ENCODE peak calls at places on chromosome 11, in six cellular contexts. One of them, this sample, is unnamed.

GRCh38 chr11:66318576-66318970 is 1.7 kb upstream of the CD248 start:
- DNase-seq in astrocyte of the spinal cord: no peak
- DNase-seq in bronchial epithelial cell: no peak
- DNase-seq in Peyer's patch: no peak
- DNase-seq in breast epithelium: no peak
- DNase-seq in endodermal cell: no peak
- DNase-seq in this sample: no peak

GRCh38 chr11:134716582-134716981 is 304.5 kb upstream of the B3GAT1 start:
- DNase-seq in astrocyte of the spinal cord: no peak
- DNase-seq in bronchial epithelial cell: no peak
- DNase-seq in Peyer's patch: no peak
- DNase-seq in breast epithelium: no peak
- DNase-seq in endodermal cell: no peak
- DNase-seq in this sample: no peak

GRCh38 chr11:9672288-9672916 is 8.5 kb downstream of the SWAP70 start:
- DNase-seq in astrocyte of the spinal cord: no peak
- DNase-seq in bronchial epithelial cell: no peak
- DNase-seq in Peyer's patch: no peak
- DNase-seq in breast epithelium: no peak
- DNase-seq in endodermal cell: no peak
- DNase-seq in this sample: no peak

GRCh38 chr11:72436667-72437066 is 2.3 kb upstream of the CLPB start:
- DNase-seq in astrocyte of the spinal cord: no peak
- DNase-seq in bronchial epithelial cell: no peak
- DNase-seq in Peyer's patch: no peak
- DNase-seq in breast epithelium: no peak
- DNase-seq in endodermal cell: no peak
- DNase-seq in this sample: no peak

GRCh38 chr11:64406221-64406946 is 47.4 kb downstream of the RPS6KA4 start:
- DNase-seq in astrocyte of the spinal cord: no peak
- DNase-seq in bronchial epithelial cell: no peak
- DNase-seq in Peyer's patch: no peak
- DNase-seq in breast epithelium: no peak
- DNase-seq in endodermal cell: no peak
- DNase-seq in this sample: no peak

GRCh38 chr11:47183031-47183856 is 3.0 kb downstream of the PACSIN3 start:
- DNase-seq in astrocyte of the spinal cord: no peak
- DNase-seq in bronchial epithelial cell: no peak
- DNase-seq in Peyer's patch: no peak
- DNase-seq in breast epithelium: no peak
- DNase-seq in endodermal cell: no peak
- DNase-seq in this sample: no peak

GRCh38 chr11:108958446-108959123 is 293.7 kb downstream of the DDX10 start:
- DNase-seq in astrocyte of the spinal cord: peak; percentile 68
- DNase-seq in bronchial epithelial cell: peak; percentile 62
- DNase-seq in Peyer's patch: no peak
- DNase-seq in breast epithelium: no peak
- DNase-seq in endodermal cell: no peak
- DNase-seq in this sample: no peak

GRCh38 chr11:25484225-25484624 is 847.7 kb upstream of the ANO3 start:
- DNase-seq in astrocyte of the spinal cord: no peak
- DNase-seq in bronchial epithelial cell: no peak
- DNase-seq in Peyer's patch: no peak
- DNase-seq in breast epithelium: no peak
- DNase-seq in endodermal cell: no peak
- DNase-seq in this sample: no peak

GRCh38 chr11:124759268-124760204 is 2.6 kb downstream of the ESAM start:
- DNase-seq in astrocyte of the spinal cord: no peak
- DNase-seq in bronchial epithelial cell: no peak
- DNase-seq in Peyer's patch: no peak
- DNase-seq in breast epithelium: no peak
- DNase-seq in endodermal cell: peak; percentile 70
- DNase-seq in this sample: no peak

GRCh38 chr11:20360650-20361049 is 2.9 kb upstream of the HTATIP2 start:
- DNase-seq in astrocyte of the spinal cord: peak; percentile 56
- DNase-seq in bronchial epithelial cell: peak; percentile 30
- DNase-seq in Peyer's patch: peak; percentile 66
- DNase-seq in breast epithelium: no peak
- DNase-seq in endodermal cell: no peak
- DNase-seq in this sample: no peak

GRCh38 chr11:86500500-86501170 is 125.9 kb downstream of the CCDC81 start:
- DNase-seq in astrocyte of the spinal cord: no peak
- DNase-seq in bronchial epithelial cell: no peak
- DNase-seq in Peyer's patch: no peak
- DNase-seq in breast epithelium: no peak
- DNase-seq in endodermal cell: no peak
- DNase-seq in this sample: no peak

GRCh38 chr11:12556788-12557384 is 117.3 kb upstream of the TEAD1 start:
- DNase-seq in astrocyte of the spinal cord: peak; percentile 90
- DNase-seq in bronchial epithelial cell: peak; percentile 63
- DNase-seq in Peyer's patch: no peak
- DNase-seq in breast epithelium: peak; percentile 89
- DNase-seq in endodermal cell: peak; percentile 88
- DNase-seq in this sample: peak; percentile 88

GRCh38 chr11:12901874-12902481 is 107.1 kb upstream of the RASSF10 start:
- DNase-seq in astrocyte of the spinal cord: no peak
- DNase-seq in bronchial epithelial cell: no peak
- DNase-seq in Peyer's patch: no peak
- DNase-seq in breast epithelium: no peak
- DNase-seq in endodermal cell: no peak
- DNase-seq in this sample: no peak

GRCh38 chr11:32333335-32333991 is 101.9 kb downstream of the WT1 start:
- DNase-seq in astrocyte of the spinal cord: peak; percentile 45
- DNase-seq in bronchial epithelial cell: peak; percentile 36
- DNase-seq in Peyer's patch: peak; percentile 20
- DNase-seq in breast epithelium: peak; percentile 19
- DNase-seq in endodermal cell: peak; percentile 91
- DNase-seq in this sample: no peak

GRCh38 chr11:746289-747175 is 732 bp upstream of the TALDO1 start:
- DNase-seq in astrocyte of the spinal cord: peak; percentile 29
- DNase-seq in bronchial epithelial cell: peak; percentile 28
- DNase-seq in Peyer's patch: peak; percentile 33
- DNase-seq in breast epithelium: no peak
- DNase-seq in endodermal cell: peak; percentile 73
- DNase-seq in this sample: no peak

GRCh38 chr11:70343631-70344030 is 54.7 kb upstream of the CTTN start:
- DNase-seq in astrocyte of the spinal cord: no peak
- DNase-seq in bronchial epithelial cell: no peak
- DNase-seq in Peyer's patch: no peak
- DNase-seq in breast epithelium: no peak
- DNase-seq in endodermal cell: no peak
- DNase-seq in this sample: no peak

GRCh38 chr11:76677010-76677771 is 6.6 kb upstream of the LRRC32 start:
- DNase-seq in astrocyte of the spinal cord: no peak
- DNase-seq in bronchial epithelial cell: no peak
- DNase-seq in Peyer's patch: no peak
- DNase-seq in breast epithelium: no peak
- DNase-seq in endodermal cell: no peak
- DNase-seq in this sample: no peak

GRCh38 chr11:43579171-43579918 is 101.2 kb upstream of the HSD17B12 start:
- DNase-seq in astrocyte of the spinal cord: peak; percentile 32
- DNase-seq in bronchial epithelial cell: peak; percentile 35
- DNase-seq in Peyer's patch: no peak
- DNase-seq in breast epithelium: no peak
- DNase-seq in endodermal cell: peak; percentile 90
- DNase-seq in this sample: no peak
- TF ChIP-seq CTCF in astrocyte of the spinal cord: peak; percentile 47
- TF ChIP-seq CTCF in bronchial epithelial cell: peak; percentile 42
- TF ChIP-seq CTCF in Peyer's patch: no peak
- TF ChIP-seq CTCF in breast epithelium: no peak
- TF ChIP-seq CTCF in endodermal cell: peak; percentile 70
- TF ChIP-seq CTCF in this sample: peak; percentile 51

GRCh38 chr11:58905716-58906547 is 33.4 kb upstream of the GLYATL1 start:
- DNase-seq in astrocyte of the spinal cord: peak; percentile 92
- DNase-seq in bronchial epithelial cell: peak; percentile 78
- DNase-seq in Peyer's patch: no peak
- DNase-seq in breast epithelium: peak; percentile 73
- DNase-seq in endodermal cell: peak; percentile 95
- DNase-seq in this sample: peak; percentile 62
- H3K4me3 ChIP-seq in astrocyte of the spinal cord: peak overlapping the region; percentile 63
- H3K4me3 ChIP-seq in bronchial epithelial cell: peak overlapping the region; percentile 20
- H3K4me3 ChIP-seq in Peyer's patch: peak overlapping the region; percentile 32
- H3K4me3 ChIP-seq in breast epithelium: peak overlapping the region; percentile 52
- H3K4me3 ChIP-seq in endodermal cell: no peak overlapping the region
- H3K4me3 ChIP-seq in this sample: peak overlapping the region; percentile 73

GRCh38 chr11:67423891-67424613 is 4.2 kb upstream of the RPS6KB2 start:
- DNase-seq in astrocyte of the spinal cord: no peak
- DNase-seq in bronchial epithelial cell: no peak
- DNase-seq in Peyer's patch: no peak
- DNase-seq in breast epithelium: no peak
- DNase-seq in endodermal cell: no peak
- DNase-seq in this sample: no peak

GRCh38 chr11:67429722-67430121 is 1.4 kb downstream of the RPS6KB2 start:
- DNase-seq in astrocyte of the spinal cord: no peak
- DNase-seq in bronchial epithelial cell: no peak
- DNase-seq in Peyer's patch: no peak
- DNase-seq in breast epithelium: no peak
- DNase-seq in endodermal cell: no peak
- DNase-seq in this sample: no peak

GRCh38 chr11:67429038-67429668 is 859 bp downstream of the RPS6KB2 start:
- DNase-seq in astrocyte of the spinal cord: no peak
- DNase-seq in bronchial epithelial cell: peak; percentile 35
- DNase-seq in Peyer's patch: no peak
- DNase-seq in breast epithelium: no peak
- DNase-seq in endodermal cell: no peak
- DNase-seq in this sample: no peak

GRCh38 chr11:67431346-67432249 is 3.3 kb downstream of the RPS6KB2 start:
- DNase-seq in astrocyte of the spinal cord: no peak
- DNase-seq in bronchial epithelial cell: no peak
- DNase-seq in Peyer's patch: no peak
- DNase-seq in breast epithelium: no peak
- DNase-seq in endodermal cell: no peak
- DNase-seq in this sample: no peak

GRCh38 chr11:67428052-67429001 is at the start of gene RPS6KB2:
- DNase-seq in astrocyte of the spinal cord: peak; percentile 97
- DNase-seq in bronchial epithelial cell: peak; percentile 93
- DNase-seq in Peyer's patch: peak; percentile 99
- DNase-seq in breast epithelium: peak; percentile 98
- DNase-seq in endodermal cell: peak; percentile 100
- DNase-seq in this sample: peak; percentile 86
- TF ChIP-seq CTCF in astrocyte of the spinal cord: no peak
- TF ChIP-seq CTCF in bronchial epithelial cell: no peak
- TF ChIP-seq CTCF in Peyer's patch: no peak
- TF ChIP-seq CTCF in breast epithelium: peak; percentile 7
- TF ChIP-seq CTCF in endodermal cell: no peak
- TF ChIP-seq CTCF in this sample: no peak

GRCh38 chr11:117781650-117782049 is 15.4 kb downstream of the DSCAML1 start:
- DNase-seq in astrocyte of the spinal cord: no peak
- DNase-seq in bronchial epithelial cell: no peak
- DNase-seq in Peyer's patch: no peak
- DNase-seq in breast epithelium: no peak
- DNase-seq in endodermal cell: no peak
- DNase-seq in this sample: no peak

GRCh38 chr11:117786099-117786870 is 10.7 kb downstream of the DSCAML1 start:
- DNase-seq in astrocyte of the spinal cord: no peak
- DNase-seq in bronchial epithelial cell: peak; percentile 37
- DNase-seq in Peyer's patch: no peak
- DNase-seq in breast epithelium: no peak
- DNase-seq in endodermal cell: no peak
- DNase-seq in this sample: no peak

GRCh38 chr11:117774553-117774952 is 22.5 kb downstream of the DSCAML1 start:
- DNase-seq in astrocyte of the spinal cord: no peak
- DNase-seq in bronchial epithelial cell: no peak
- DNase-seq in Peyer's patch: no peak
- DNase-seq in breast epithelium: no peak
- DNase-seq in endodermal cell: no peak
- DNase-seq in this sample: no peak

DNA sequence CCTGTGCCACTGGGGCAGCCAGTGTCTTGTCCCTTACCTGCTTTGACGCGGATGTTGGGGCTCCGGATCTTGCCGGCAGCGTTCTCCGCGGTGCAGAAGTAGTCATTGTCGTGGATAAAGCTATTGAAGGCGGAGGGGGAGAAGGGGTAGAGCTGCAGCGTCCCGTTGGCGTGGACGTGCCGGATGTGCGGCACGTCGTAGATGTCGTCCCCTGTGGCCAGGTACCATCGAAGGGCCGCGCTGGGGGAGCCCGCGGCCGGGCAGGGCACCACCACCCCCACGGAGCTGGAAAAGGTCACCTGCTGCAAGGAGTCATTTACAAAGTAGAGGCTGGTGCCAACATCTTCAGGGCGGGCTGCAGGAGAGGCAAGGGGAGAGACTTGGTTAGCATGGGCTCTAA is 16.6 kb downstream of the DSCAML1 start:
- DNase-seq in astrocyte of the spinal cord: no peak
- DNase-seq in bronchial epithelial cell: no peak
- DNase-seq in Peyer's patch: no peak
- DNase-seq in breast epithelium: no peak
- DNase-seq in endodermal cell: no peak
- DNase-seq in this sample: no peak
- H3K4me3 ChIP-seq in astrocyte of the spinal cord: no peak overlapping the region
- H3K4me3 ChIP-seq in bronchial epithelial cell: no peak overlapping the region
- H3K4me3 ChIP-seq in Peyer's patch: no peak overlapping the region
- H3K4me3 ChIP-seq in breast epithelium: no peak overlapping the region
- H3K4me3 ChIP-seq in endodermal cell: no peak overlapping the region
- H3K4me3 ChIP-seq in this sample: no peak overlapping the region

GRCh38 chr11:110433393-110434333 is 3.9 kb downstream of the FDX1 start:
- DNase-seq in astrocyte of the spinal cord: peak; percentile 65
- DNase-seq in bronchial epithelial cell: peak; percentile 41
- DNase-seq in Peyer's patch: no peak
- DNase-seq in breast epithelium: no peak
- DNase-seq in endodermal cell: no peak
- DNase-seq in this sample: no peak
- TF ChIP-seq CTCF in astrocyte of the spinal cord: peak; percentile 38
- TF ChIP-seq CTCF in bronchial epithelial cell: no peak
- TF ChIP-seq CTCF in Peyer's patch: no peak
- TF ChIP-seq CTCF in breast epithelium: peak; percentile 67
- TF ChIP-seq CTCF in endodermal cell: peak; percentile 81
- TF ChIP-seq CTCF in this sample: peak; percentile 40

GRCh38 chr11:68332186-68332585 is 19.8 kb downstream of the LRP5 start:
- DNase-seq in astrocyte of the spinal cord: no peak
- DNase-seq in bronchial epithelial cell: no peak
- DNase-seq in Peyer's patch: no peak
- DNase-seq in breast epithelium: no peak
- DNase-seq in endodermal cell: no peak
- DNase-seq in this sample: no peak

GRCh38 chr11:68329496-68329895 is 17.1 kb downstream of the LRP5 start:
- DNase-seq in astrocyte of the spinal cord: no peak
- DNase-seq in bronchial epithelial cell: no peak
- DNase-seq in Peyer's patch: no peak
- DNase-seq in breast epithelium: no peak
- DNase-seq in endodermal cell: no peak
- DNase-seq in this sample: no peak

GRCh38 chr11:68329993-68330699 is 17.8 kb downstream of the LRP5 start:
- DNase-seq in astrocyte of the spinal cord: no peak
- DNase-seq in bronchial epithelial cell: no peak
- DNase-seq in Peyer's patch: no peak
- DNase-seq in breast epithelium: no peak
- DNase-seq in endodermal cell: peak; percentile 61
- DNase-seq in this sample: no peak

GRCh38 chr11:68331338-68331947 is 19.1 kb downstream of the LRP5 start:
- DNase-seq in astrocyte of the spinal cord: no peak
- DNase-seq in bronchial epithelial cell: no peak
- DNase-seq in Peyer's patch: no peak
- DNase-seq in breast epithelium: no peak
- DNase-seq in endodermal cell: peak; percentile 62
- DNase-seq in this sample: no peak

GRCh38 chr11:68330700-68331337 is 18.4 kb downstream of the LRP5 start:
- DNase-seq in astrocyte of the spinal cord: no peak
- DNase-seq in bronchial epithelial cell: no peak
- DNase-seq in Peyer's patch: no peak
- DNase-seq in breast epithelium: no peak
- DNase-seq in endodermal cell: no peak
- DNase-seq in this sample: no peak
- H3K4me3 ChIP-seq in astrocyte of the spinal cord: no peak overlapping the region
- H3K4me3 ChIP-seq in bronchial epithelial cell: no peak overlapping the region
- H3K4me3 ChIP-seq in Peyer's patch: peak overlapping the region; percentile 15
- H3K4me3 ChIP-seq in breast epithelium: no peak overlapping the region
- H3K4me3 ChIP-seq in endodermal cell: no peak overlapping the region
- H3K4me3 ChIP-seq in this sample: no peak overlapping the region